ENCODE peak calls at places on chromosomes 7 and 10, in ten cellular contexts. A is HCT116, L is neuronal stem cell, J is tibial nerve, Q is GM23338, U is heart left ventricle, B is cardiac muscle cell, C is stomach, T is psoas muscle, O is body of pancreas. M is an unnamed sample. For H3K36me3 and H3K4me1, the result is how much of the 10 kb centered on the place peaks cover.

GRCh38 chr7:120055300-120055699 is 217.7 kb upstream of the KCND2 start:
- DNase-seq in U (no peak), O (no peak), L (no peak), C (no peak), T (no peak), Q (no peak), A (peak), J (no peak), B (peak), M (peak)

GRCh38 chr7:150660939-150661613 is 24.4 kb upstream of the GIMAP2 start:
- DNase-seq in Q (no peak), B (no peak), U (no peak), A (no peak), C (no peak), T (no peak), J (no peak), O (no peak), L (no peak), M (no peak)

GRCh38 chr7:135601182-135601581 is 43.5 kb downstream of the NUP205 start:
- DNase-seq in O (no peak), J (no peak), A (no peak), C (no peak), Q (no peak), B (peak), L (no peak), T (no peak), U (no peak), M (peak)

GRCh38 chr7:82506702-82507101 is 63.1 kb upstream of the CACNA2D1 start:
- DNase-seq in Q (no peak), L (no peak), C (peak), O (no peak), J (no peak), T (peak), U (peak), B (peak), A (no peak), M (peak)

GRCh38 chr10:6342091-6342490 is 139.4 kb downstream of the PFKFB3 start:
- DNase-seq in J (no peak), L (no peak), T (no peak), O (no peak), C (no peak), A (no peak), B (no peak), U (no peak), Q (no peak), M (no peak)

GRCh38 chr7:19377611-19378339 is 232.6 kb upstream of the FERD3L start:
- DNase-seq in J (no peak), L (no peak), O (no peak), Q (no peak), T (no peak), C (no peak), A (no peak), B (peak), U (no peak), M (peak)

GRCh38 chr10:112826018-112826697 is 123.9 kb upstream of the TCF7L2 start:
- DNase-seq in L (no peak), Q (no peak), A (no peak), J (no peak), C (no peak), T (no peak), U (no peak), O (peak), B (no peak), M (no peak)

GRCh38 chr7:532379-533143 is 12.9 kb upstream of the PDGFA start:
- DNase-seq in O (no peak), U (no peak), T (no peak), Q (no peak), B (no peak), J (no peak), C (no peak), A (no peak), L (no peak), M (no peak)

GRCh38 chr10:71270301-71270777 is 48.7 kb upstream of the SLC29A3 start:
- DNase-seq in B (peak), L (peak), A (peak), T (no peak), O (peak), U (peak), Q (peak), C (peak), J (no peak), M (peak)

GRCh38 chr7:50358306-50358705 is 53.8 kb downstream of the IKZF1 start:
- DNase-seq in T (no peak), C (no peak), J (no peak), A (no peak), Q (no peak), B (no peak), U (no peak), L (no peak), O (no peak), M (no peak)

GRCh38 chr7:150450491-150450992 is at the start of gene GIMAP8:
- DNase-seq in T (peak), O (peak), Q (peak), A (no peak), U (peak), J (no peak), B (peak), L (no peak), C (peak), M (no peak)

GRCh38 chr7:29627631-29628030 is 64.0 kb downstream of the PRR15 start:
- DNase-seq in U (no peak), J (no peak), T (no peak), L (no peak), Q (no peak), C (no peak), B (no peak), O (no peak), A (no peak), M (no peak)

GRCh38 chr10:67114945-67115344 is 189.1 kb downstream of the LRRTM3 start:
- DNase-seq in A (no peak), O (no peak), U (no peak), C (no peak), T (no peak), Q (no peak), B (no peak), L (no peak), J (no peak), M (no peak)

DNA sequence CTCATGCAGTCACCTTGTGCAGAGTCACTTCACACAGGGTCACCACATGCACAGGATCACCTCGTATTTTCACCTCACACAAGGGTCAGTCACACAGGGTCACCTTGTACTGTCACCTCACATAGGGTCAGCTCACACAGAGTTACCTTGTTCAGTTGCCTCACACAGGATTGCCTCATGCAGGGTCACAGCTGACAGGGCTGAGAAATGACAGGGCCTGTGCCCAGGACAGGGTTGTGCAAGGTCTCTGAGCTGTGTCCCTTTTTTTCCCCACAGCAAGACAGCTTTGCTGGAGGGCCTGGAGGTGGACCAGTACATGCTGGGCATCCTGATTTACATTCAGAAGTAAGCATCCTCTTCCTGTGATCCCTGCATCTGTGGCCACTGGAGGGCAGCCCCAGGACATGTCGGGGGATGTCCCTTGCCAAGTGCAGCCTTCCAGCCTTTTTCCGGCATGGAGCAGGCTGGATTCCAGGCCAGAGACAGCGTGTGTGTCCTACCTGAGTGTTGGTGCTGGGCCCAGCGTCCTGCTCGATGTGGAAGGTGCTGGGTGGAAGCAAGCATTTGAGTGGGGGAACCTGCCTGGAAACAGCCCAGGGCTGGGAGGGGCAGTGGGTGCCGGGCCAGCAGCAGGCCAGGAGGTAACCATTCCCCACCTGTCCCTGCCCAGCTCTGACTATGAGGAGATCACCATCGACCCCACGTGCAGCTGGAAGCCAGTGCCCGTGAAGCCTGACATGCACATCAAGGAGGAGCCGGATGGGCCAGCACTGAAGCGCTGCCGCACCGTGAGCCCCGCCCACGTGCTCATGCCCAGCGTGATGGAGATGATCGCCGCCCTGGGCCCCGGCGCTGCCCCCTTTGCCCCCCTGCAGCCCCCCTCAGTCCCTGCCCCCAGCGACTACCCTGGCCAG is 16.3 kb downstream of the ZMIZ2 start:
- DNase-seq in C (no peak), J (no peak), B (no peak), Q (no peak), O (no peak), A (no peak), L (no peak), U (no peak), T (no peak), M (no peak)
- H3K36me3 ChIP-seq in C (half or more), J (under half), B (half or more), Q (under half), O (under half), A (under half), L (half or more), U (half or more), T (under half), M (under half)

GRCh38 chr7:134448359-134449229 is 10.3 kb downstream of the AKR1B1 start:
- DNase-seq in L (no peak), T (no peak), J (no peak), Q (no peak), C (no peak), O (no peak), B (peak), A (peak), U (no peak), M (peak)
- H3K27ac ChIP-seq in L (no peak), T (peak), J (no peak), Q (no peak), C (no peak), O (no peak), B (no peak), A (no peak), U (no peak), M (peak)

GRCh38 chr10:102675887-102676616 is 31.8 kb downstream of the TRIM8 start:
- DNase-seq in Q (no peak), B (peak), A (no peak), L (peak), O (peak), U (no peak), C (no peak), T (no peak), J (no peak), M (peak)
- H3K4me1 ChIP-seq in Q (half or more), B (half or more), A (under half), L (half or more), O (under half), U (half or more), C (half or more), T (under half), J (half or more), M (half or more)

DNA sequence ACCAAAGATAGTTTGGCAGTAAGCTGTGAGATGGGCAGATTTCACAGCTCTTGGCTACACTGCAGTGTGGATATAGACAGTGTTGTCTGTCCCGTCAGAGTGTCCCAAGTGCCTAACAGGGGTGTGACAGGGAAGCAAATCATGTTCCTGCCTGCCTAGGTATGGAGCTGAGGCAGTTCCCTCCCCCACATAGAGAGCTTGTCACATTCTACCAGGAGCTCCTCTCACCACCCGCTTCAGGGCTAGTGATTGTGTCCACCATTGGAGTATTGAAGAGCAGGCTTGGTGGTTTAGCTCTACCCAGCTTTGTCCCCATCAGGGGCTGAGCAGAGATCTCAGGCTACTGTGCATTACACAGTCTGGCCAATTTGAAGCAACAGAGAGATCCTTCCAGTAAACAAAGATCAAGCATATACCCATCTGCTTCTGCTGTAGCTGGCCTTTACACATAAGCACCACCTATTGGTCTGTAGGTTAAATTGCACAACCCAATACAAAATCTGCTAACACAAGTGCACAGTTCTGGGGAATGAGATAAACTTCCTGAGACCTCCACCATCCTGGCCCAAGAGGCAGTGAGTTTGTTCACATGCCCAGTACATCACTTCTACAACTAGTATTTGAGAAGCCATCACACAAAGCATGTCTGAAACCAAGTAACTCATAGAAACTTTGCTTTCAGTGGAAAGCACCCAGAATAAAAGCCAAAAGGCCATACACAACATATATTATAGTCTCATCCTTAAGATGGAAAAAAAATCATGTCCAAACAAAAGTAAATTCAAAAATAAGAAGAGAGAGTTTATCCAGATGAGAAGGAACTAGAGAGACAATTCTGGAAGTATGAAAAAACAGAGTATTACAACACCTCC is 67.3 kb downstream of the GLCCI1 start:
- DNase-seq in O (no peak), L (no peak), B (peak), T (no peak), U (no peak), A (peak), J (no peak), Q (peak), C (no peak), M (peak)
- H3K36me3 ChIP-seq in O (under half), L (under half), B (under half), T (under half), U (under half), A (under half), J (under half), Q (under half), C (under half), M (under half)

DNA sequence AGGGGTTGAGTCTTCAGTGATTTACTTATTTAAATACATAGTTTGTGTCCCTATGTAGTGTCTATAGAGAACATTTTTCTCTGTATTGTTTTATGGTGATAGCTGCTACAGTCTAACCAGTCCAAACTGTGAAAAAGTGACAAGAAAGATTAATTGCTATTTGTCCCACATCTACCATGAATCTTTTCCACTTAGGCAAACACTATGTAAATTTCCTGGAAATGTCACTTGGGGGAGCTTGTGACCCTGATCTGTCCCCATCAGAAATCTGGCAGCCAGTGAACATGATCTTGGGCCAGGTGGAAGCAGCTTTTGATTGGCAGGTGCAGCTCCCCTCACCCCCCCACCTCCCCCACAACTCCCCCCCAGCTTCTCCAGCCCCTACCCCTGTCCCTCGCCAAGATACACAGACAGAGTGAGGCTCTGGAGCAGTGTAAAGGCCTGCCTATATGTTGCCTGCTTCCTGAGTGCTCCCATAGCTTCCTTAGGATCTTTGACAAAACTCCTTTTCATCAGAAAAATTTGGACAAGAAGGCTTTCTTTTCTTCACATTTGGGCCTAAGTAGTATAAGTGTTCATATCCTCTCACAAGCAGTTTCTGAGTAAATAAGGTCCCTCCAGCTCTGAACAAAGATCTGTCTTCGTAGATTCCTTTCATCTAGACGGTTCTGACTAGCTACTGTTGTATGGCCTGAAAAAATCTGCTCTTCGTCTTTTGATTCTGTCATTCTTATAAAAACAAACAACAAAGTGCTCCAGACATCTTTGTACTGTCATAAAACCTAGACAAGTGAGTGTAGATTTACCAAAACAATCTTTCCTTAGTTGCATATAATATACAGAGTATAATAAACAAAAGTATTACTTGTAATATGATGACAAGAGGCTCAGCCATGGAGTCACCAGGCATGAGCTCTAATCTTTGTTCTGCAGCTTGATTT is 31.6 kb upstream of the SLC13A1 start:
- DNase-seq in J (no peak), B (no peak), O (no peak), U (no peak), L (no peak), A (no peak), C (no peak), Q (no peak), T (no peak), M (no peak)
- H3K27ac ChIP-seq in J (no peak), B (no peak), O (no peak), U (no peak), L (no peak), A (no peak), C (no peak), Q (no peak), T (no peak), M (no peak)

DNA sequence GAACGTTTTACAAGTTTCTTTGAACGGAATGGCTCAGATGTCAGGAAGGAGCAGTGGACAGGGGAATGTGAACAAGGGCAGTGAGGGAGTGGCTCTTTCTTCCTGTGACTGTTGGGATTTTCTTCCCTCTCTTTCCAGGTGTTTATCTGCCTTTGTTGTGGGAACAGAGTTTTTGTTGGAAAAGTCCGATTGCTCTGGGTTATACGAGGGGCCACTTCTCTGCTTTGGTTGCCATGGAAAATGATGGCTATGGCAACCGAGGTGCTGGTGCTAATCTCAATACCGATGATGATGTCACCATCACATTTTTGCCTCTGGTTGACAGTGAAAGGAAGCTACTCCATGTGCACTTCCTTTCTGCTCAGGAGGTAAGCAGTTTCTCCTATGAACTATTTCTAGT is 41.4 kb downstream of the ZRANB1 start:
- DNase-seq in T (no peak), C (no peak), J (no peak), L (no peak), O (no peak), A (no peak), B (peak), Q (peak), U (no peak), M (no peak)
- H3K4me1 ChIP-seq in T (under half), C (under half), J (under half), L (under half), O (under half), A (under half), B (under half), Q (under half), U (under half), M (under half)

DNA sequence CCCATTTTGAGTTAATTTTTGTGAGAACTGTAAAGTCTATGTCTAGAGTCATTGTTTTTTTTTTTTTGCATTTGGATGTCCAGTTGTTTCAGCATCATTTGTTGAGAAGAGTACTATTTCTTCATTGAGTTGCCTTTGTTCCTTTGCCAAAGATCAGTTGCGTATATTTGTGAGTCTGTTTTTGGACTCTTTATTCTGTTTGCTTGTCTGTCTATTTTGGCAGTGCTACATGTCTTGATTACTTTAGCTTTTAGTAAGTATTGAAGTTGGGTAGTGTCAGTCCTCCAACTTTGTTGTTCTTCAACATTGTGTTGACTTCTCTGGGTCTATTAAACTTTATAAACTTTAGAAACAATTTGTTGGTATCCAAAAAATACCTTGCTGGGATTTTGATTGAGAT is 31.6 kb downstream of the CCDC7 start:
- DNase-seq in T (no peak), U (no peak), Q (no peak), L (no peak), J (no peak), A (no peak), B (no peak), O (no peak), C (no peak), M (no peak)
- H3K36me3 ChIP-seq in T (under half), U (under half), Q (under half), L (under half), J (under half), A (under half), B (under half), O (under half), C (half or more), M (under half)